ENCODE peak calls at places on chromosomes 5 and 9, in eight cellular contexts. N is ecto neural progenitor cell; O is NCI-H1930; T is activated CD4-positive, CD25-positive, alpha-beta regulatory T cell; B is NCI-H1105; Z is midbrain; W is stimulated activated CD8-positive, alpha-beta memory T cell treated with anti-CD3 and anti-CD28 coated beads, Interleukin-12 subunit alpha, Interleukin-12 subunit beta, amount 100 ng/mL, for 4 hours; J is activated naive CD4-positive, alpha-beta T cell. P is an unnamed sample.
A peak's percentile ranks its signal among the peaks of the same experiment; 100 is the strongest.

GRCh38 chr9:125861405-125862063 is 114.4 kb downstream of the PBX3 start:
- DNase-seq in J (no peak), O (no peak), Z (no peak), N (no peak), T (no peak), W (no peak), B (no peak), P (no peak)

GRCh38 chr9:8733096-8733954 is 933.7 kb upstream of the DMAC1 start:
- DNase-seq in Z (peak; percentile 67), N (peak; percentile 68), T (no peak), O (peak; percentile 65), J (no peak), W (no peak), B (peak; percentile 89), P (peak; percentile 56)

GRCh38 chr5:24170026-24170425 is 474.8 kb downstream of the CDH10 start:
- DNase-seq in N (no peak), Z (no peak), T (no peak), O (no peak), B (no peak), J (no peak), W (no peak), P (no peak)

GRCh38 chr5:138032028-138032571 is 779 bp downstream of the FAM13B start:
- DNase-seq in J (peak; percentile 26), T (no peak), B (no peak), N (no peak), W (peak; percentile 18), Z (peak; percentile 61), O (no peak), P (no peak)

GRCh38 chr5:76199321-76200318 is 116.4 kb downstream of the SV2C start:
- DNase-seq in W (no peak), O (no peak), T (no peak), B (no peak), J (no peak), Z (no peak), N (no peak), P (no peak)

GRCh38 chr5:120241400-120241799 is 222.7 kb upstream of the PRR16 start:
- DNase-seq in W (no peak), O (no peak), B (no peak), Z (no peak), J (no peak), T (no peak), N (no peak), P (no peak)

GRCh38 chr5:24621809-24622208 is 23.0 kb downstream of the CDH10 start:
- DNase-seq in T (no peak), N (no peak), Z (peak; percentile 33), W (no peak), B (peak; percentile 27), J (no peak), O (no peak), P (no peak)

GRCh38 chr5:72487151-72487550 is 20.1 kb downstream of the ZNF366 start:
- DNase-seq in N (no peak), B (no peak), J (no peak), Z (no peak), W (no peak), T (no peak), O (no peak), P (no peak)

GRCh38 chr5:108531367-108532211 is 149.7 kb upstream of the FBXL17 start:
- DNase-seq in T (no peak), O (no peak), J (no peak), B (no peak), N (no peak), W (no peak), Z (no peak), P (no peak)

GRCh38 chr5:169389318-169389717 is 88.4 kb upstream of the SLIT3 start:
- DNase-seq in J (no peak), Z (no peak), W (no peak), N (no peak), B (no peak), T (no peak), O (no peak), P (no peak)